ENCODE peak calls at places on chromosomes 11 and 22, in five cellular contexts. D is activated gamma-delta T cell treated with Interleukin-2 at 50 U/mL for 16 hours; E is activated CD4-positive, CD25-positive, alpha-beta regulatory T cell; J is NCI-H526 treated with DMSO at 0.1 percent for 48 hours; R is EL. F is an unnamed sample.

GRCh38 chr22:49155809-49156580 is 671.7 kb downstream of the BRD1 start:
- DNase-seq in D (no peak), R (no peak), E (no peak), J (no peak), F (no peak)

GRCh38 chr22:24230911-24231656 is 13.8 kb downstream of the GGT5 start:
- DNase-seq in J (no peak), E (peak; percentile 54), D (peak; percentile 69), R (no peak), F (no peak)

GRCh38 chr11:1730230-1730629 is 20.2 kb downstream of the IFITM10 start:
- DNase-seq in J (no peak), D (no peak), E (no peak), R (no peak), F (no peak)

GRCh38 chr11:12746593-12747097 is 72.4 kb downstream of the TEAD1 start:
- DNase-seq in J (peak; percentile 82), D (no peak), R (peak; percentile 90), E (no peak), F (peak; percentile 53)

GRCh38 chr11:126951465-126951864 is 49.1 kb downstream of the KIRREL3 start:
- DNase-seq in R (no peak), J (no peak), D (no peak), E (no peak), F (no peak)

GRCh38 chr22:27919943-27920755 is 1.1 kb upstream of the PITPNB start:
- DNase-seq in E (no peak), J (no peak), R (peak; percentile 82), D (no peak), F (peak; percentile 32)

GRCh38 chr11:125593113-125593761 is 585 bp downstream of the STT3A start:
- DNase-seq in E (no peak), J (peak; percentile 76), R (peak; percentile 68), D (no peak), F (peak; percentile 54)

GRCh38 chr11:72361321-72361720 is 73.0 kb downstream of the CLPB start:
- DNase-seq in D (no peak), J (no peak), E (no peak), R (no peak), F (no peak)

GRCh38 chr22:30876925-30877553 is 91.5 kb downstream of the MORC2 start:
- DNase-seq in D (no peak), J (no peak), E (no peak), R (no peak), F (no peak)

GRCh38 chr22:41028841-41029240 is 63.6 kb upstream of the EP300 start:
- DNase-seq in J (no peak), R (peak; percentile 93), D (no peak), E (no peak), F (peak; percentile 90)

GRCh38 chr11:70466154-70466553 is 67.8 kb downstream of the CTTN start:
- DNase-seq in R (peak; percentile 33), J (no peak), D (no peak), E (no peak), F (no peak)

GRCh38 chr22:31637938-31638618 is 23.9 kb downstream of the PISD start:
- DNase-seq in R (peak; percentile 51), E (no peak), D (no peak), J (no peak), F (no peak)

F was measured in HFFc6.